ENCODE peak calls at places on chromosome 11, in five cellular contexts. K is NCI-H1092, A is posterior vena cava, V is NCI-H2029, I is AG09319. D is an unnamed sample.

GRCh38 chr11:130441726-130442125 is 6.7 kb upstream of the ADAMTS15 start:
- DNase-seq in K (no peak), A (no peak), V (no peak), I (no peak), D (no peak)

GRCh38 chr11:14411818-14412217 is 52.8 kb upstream of the RRAS2 start:
- DNase-seq in K (no peak), A (peak; percentile 88), V (no peak), I (peak; percentile 73), D (peak; percentile 84)

GRCh38 chr11:35529971-35530495 is 4.6 kb upstream of the PAMR1 start:
- DNase-seq in K (no peak), A (no peak), V (no peak), I (peak; percentile 89), D (peak; percentile 81)

GRCh38 chr11:78768345-78768744 is 193.7 kb upstream of the NARS2 start:
- DNase-seq in K (no peak), A (no peak), V (no peak), I (no peak), D (no peak)

GRCh38 chr11:8870461-8871282 is 40.3 kb upstream of the AKIP1 start:
- DNase-seq in K (peak; percentile 39), A (no peak), V (peak; percentile 49), I (peak; percentile 48), D (peak; percentile 53)

GRCh38 chr11:7332962-7333361 is 81.3 kb downstream of the SYT9 start:
- DNase-seq in K (no peak), A (no peak), V (no peak), I (no peak), D (no peak)

GRCh38 chr11:65041206-65042035 is at the start of gene SAC3D1:
- DNase-seq in K (peak; percentile 65), A (no peak), V (peak; percentile 61), I (no peak), D (peak; percentile 83)

GRCh38 chr11:109978895-109979294 is 114.3 kb upstream of the ZC3H12C start:
- DNase-seq in K (no peak), A (no peak), V (no peak), I (no peak), D (no peak)

GRCh38 chr11:66495401-66495844 is 15.0 kb upstream of the BBS1 start:
- DNase-seq in K (no peak), A (no peak), V (no peak), I (no peak), D (no peak)

D was measured in PC-9.